ENCODE peak calls at places on chromosome 11, in nine cellular contexts. Z is LoVo, A is NCI-H1105 treated with DMSO at 0.1 percent for 48 hours, M is tibial nerve, Q is mesenchymal stem cell, E is A549, W is sciatic nerve, R is endothelial cell, N is psoas muscle. I is an unnamed sample.

GRCh38 chr11:85385561-85385960 is 241.6 kb downstream of the DLG2 start:
- DNase-seq in A (no peak), M (no peak), E (no peak), Z (no peak), R (no peak), W (no peak), N (no peak), Q (no peak), I (no peak)

GRCh38 chr11:111733009-111733408 is 33.2 kb downstream of the PPP2R1B start:
- DNase-seq in E (no peak), M (no peak), A (no peak), N (peak; percentile 71), W (peak; percentile 73), R (no peak), Q (peak; percentile 87), Z (no peak), I (peak; percentile 59)

GRCh38 chr11:70826541-70826943 is 425.8 kb downstream of the SHANK2 start:
- DNase-seq in M (no peak), E (no peak), W (no peak), Q (no peak), A (peak; percentile 78), N (no peak), R (peak; percentile 13), Z (no peak), I (no peak)

GRCh38 chr11:35274909-35275807 is 136.2 kb downstream of the CD44 start:
- DNase-seq in N (peak; percentile 57), W (peak; percentile 66), A (peak; percentile 74), M (no peak), R (no peak), E (peak; percentile 45), Z (peak; percentile 20), Q (no peak), I (peak; percentile 57)

GRCh38 chr11:14125529-14125928 is 163.0 kb downstream of the SPON1 start:
- DNase-seq in A (no peak), R (no peak), E (no peak), W (no peak), N (no peak), Z (peak; percentile 1), Q (no peak), M (no peak), I (no peak)

GRCh38 chr11:3202759-3203158 is 15.9 kb downstream of the MRGPRG start:
- DNase-seq in N (no peak), W (no peak), M (no peak), Z (no peak), A (no peak), Q (no peak), E (no peak), R (no peak), I (peak; percentile 34)

GRCh38 chr11:133941546-133941945 is 15.2 kb downstream of the IGSF9B start:
- DNase-seq in R (no peak), N (no peak), M (no peak), Q (no peak), W (no peak), E (no peak), A (no peak), Z (no peak), I (no peak)

GRCh38 chr11:107439586-107440201 is 17.9 kb downstream of the CWF19L2 start:
- DNase-seq in Q (no peak), W (no peak), N (no peak), Z (no peak), E (no peak), M (no peak), R (no peak), A (no peak), I (no peak)

GRCh38 chr11:56950510-56950909 is 38.2 kb upstream of the OR5AK2 start:
- DNase-seq in R (peak; percentile 15), Z (no peak), N (no peak), E (no peak), A (no peak), M (no peak), Q (no peak), W (no peak), I (no peak)

GRCh38 chr11:4636962-4637661 is at the start of gene OR51D1:
- DNase-seq in R (peak; percentile 85), M (peak; percentile 49), W (peak; percentile 84), E (peak; percentile 66), Z (peak; percentile 53), N (peak; percentile 54), A (peak; percentile 79), Q (peak; percentile 64), I (peak; percentile 81)

GRCh38 chr11:8090756-8091155 is 9.7 kb downstream of the TUB start:
- DNase-seq in E (peak; percentile 35), A (peak; percentile 37), W (peak; percentile 69), Z (no peak), M (no peak), N (no peak), Q (peak; percentile 42), R (peak; percentile 75), I (no peak)

GRCh38 chr11:115333951-115334350 is 170.3 kb downstream of the CADM1 start:
- DNase-seq in Q (no peak), W (no peak), R (no peak), M (no peak), A (no peak), N (no peak), Z (no peak), E (no peak), I (no peak)

GRCh38 chr11:117204283-117205080 is 5.3 kb downstream of the TAGLN start:
- DNase-seq in E (no peak), R (no peak), N (no peak), Z (no peak), A (no peak), Q (no peak), M (no peak), W (no peak), I (peak; percentile 42)

GRCh38 chr11:134464981-134465730 is 53.1 kb upstream of the B3GAT1 start:
- DNase-seq in M (no peak), E (no peak), W (no peak), Q (no peak), N (no peak), A (no peak), Z (no peak), R (no peak), I (no peak)

GRCh38 chr11:94910779-94911178 is 62.6 kb downstream of the CWC15 start:
- DNase-seq in W (no peak), M (no peak), N (no peak), Q (peak; percentile 88), E (no peak), A (no peak), R (no peak), Z (no peak), I (no peak)

GRCh38 chr11:133918606-133919260 is 38.0 kb downstream of the IGSF9B start:
- DNase-seq in Z (no peak), N (no peak), M (no peak), E (no peak), W (no peak), Q (no peak), R (no peak), A (no peak), I (no peak)

GRCh38 chr11:117519170-117519569 is 191.5 kb downstream of the CEP164 start:
- DNase-seq in N (no peak), Z (no peak), A (no peak), R (no peak), E (no peak), Q (no peak), W (no peak), M (no peak), I (no peak)

GRCh38 chr11:28346721-28347120 is 238.5 kb downstream of the METTL15 start:
- DNase-seq in Q (no peak), E (no peak), W (no peak), R (no peak), Z (peak; percentile 12), N (no peak), A (no peak), M (no peak), I (no peak)

GRCh38 chr11:73411031-73411430 is 34.8 kb downstream of the RELT start:
- DNase-seq in R (no peak), E (no peak), N (no peak), Q (no peak), Z (no peak), M (no peak), A (no peak), W (no peak), I (no peak)

GRCh38 chr11:78397398-78397797 is 20.2 kb downstream of the GAB2 start:
- DNase-seq in M (no peak), N (no peak), W (no peak), E (no peak), Z (no peak), A (no peak), Q (peak; percentile 32), R (no peak), I (no peak)

GRCh38 chr11:76606102-76606793 is 64.3 kb downstream of the LRRC32 start:
- DNase-seq in N (peak; percentile 63), R (no peak), E (no peak), A (no peak), Q (no peak), M (no peak), Z (no peak), W (peak; percentile 58), I (peak; percentile 69)

GRCh38 chr11:66846671-66847091 is 3.4 kb downstream of the RCE1 start:
- DNase-seq in W (peak; percentile 55), Z (no peak), N (no peak), Q (no peak), R (no peak), E (no peak), A (no peak), M (no peak), I (no peak)

GRCh38 chr11:13382751-13383150 is 80.3 kb downstream of the BTBD10 start:
- DNase-seq in N (no peak), Z (no peak), Q (no peak), M (no peak), E (no peak), W (no peak), R (no peak), A (no peak), I (no peak)

GRCh38 chr11:94376841-94377240 is 24.4 kb downstream of the GPR83 start:
- DNase-seq in Q (no peak), W (no peak), R (no peak), A (no peak), N (no peak), M (no peak), E (no peak), Z (no peak), I (no peak)

GRCh38 chr11:110251837-110252236 is 44.6 kb downstream of the RDX start:
- DNase-seq in M (no peak), N (no peak), E (peak; percentile 31), A (peak; percentile 57), Q (peak; percentile 29), R (no peak), W (no peak), Z (peak; percentile 29), I (no peak)

GRCh38 chr11:46240861-46241260 is 36.6 kb upstream of the CREB3L1 start:
- DNase-seq in E (no peak), Z (no peak), W (no peak), R (no peak), Q (peak; percentile 25), A (no peak), N (no peak), M (no peak), I (no peak)

GRCh38 chr11:31355131-31355530 is 14.4 kb downstream of the DCDC1 start:
- DNase-seq in W (no peak), N (no peak), Z (no peak), A (peak; percentile 81), E (no peak), Q (no peak), M (no peak), R (no peak), I (no peak)

GRCh38 chr11:65709661-65710060 is 2.4 kb upstream of the KAT5 start:
- DNase-seq in E (no peak), A (no peak), N (no peak), R (no peak), W (no peak), Z (no peak), M (no peak), Q (no peak), I (no peak)

GRCh38 chr11:75330279-75330678 is 21.2 kb downstream of the ARRB1 start:
- DNase-seq in E (no peak), R (no peak), W (no peak), A (no peak), M (no peak), N (no peak), Q (peak; percentile 85), Z (peak; percentile 16), I (no peak)

GRCh38 chr11:36447947-36448346 is 62.1 kb downstream of the TRAF6 start:
- DNase-seq in Q (no peak), R (no peak), Z (peak; percentile 48), M (no peak), N (no peak), E (no peak), W (no peak), A (peak; percentile 49), I (no peak)